ENCODE peak calls at places on chromosomes 2 and 18, in eight cellular contexts. One of them, this sample, is unnamed.

GRCh38 chr2:205217004-205217403 is 465.3 kb upstream of the NRP2 start:
- DNase-seq in stromal cell of bone marrow: no peak
- DNase-seq in LHCN-M2: no peak
- DNase-seq in stomach: no peak
- DNase-seq in AG08396: no peak
- DNase-seq in NCI-H510A treated with DMSO at 0.1 percent for 48 hours: no peak
- DNase-seq in pons: no peak
- DNase-seq in epithelial cell of proximal tubule: no peak
- DNase-seq in this sample: no peak

GRCh38 chr18:1177232-1177631 is 272.6 kb downstream of the ADCYAP1 start:
- DNase-seq in stromal cell of bone marrow: no peak
- DNase-seq in LHCN-M2: no peak
- DNase-seq in stomach: no peak
- DNase-seq in AG08396: no peak
- DNase-seq in NCI-H510A treated with DMSO at 0.1 percent for 48 hours: no peak
- DNase-seq in pons: no peak
- DNase-seq in epithelial cell of proximal tubule: no peak
- DNase-seq in this sample: no peak

GRCh38 chr2:100856732-100857131 is 36.8 kb downstream of the NPAS2 start:
- DNase-seq in stromal cell of bone marrow: no peak
- DNase-seq in LHCN-M2: no peak
- DNase-seq in stomach: no peak
- DNase-seq in AG08396: no peak
- DNase-seq in NCI-H510A treated with DMSO at 0.1 percent for 48 hours: no peak
- DNase-seq in pons: no peak
- DNase-seq in epithelial cell of proximal tubule: no peak
- DNase-seq in this sample: no peak

GRCh38 chr2:218999881-219000568 is 6.8 kb upstream of the CRYBA2 start:
- DNase-seq in stromal cell of bone marrow: no peak
- DNase-seq in LHCN-M2: no peak
- DNase-seq in stomach: no peak
- DNase-seq in AG08396: no peak
- DNase-seq in NCI-H510A treated with DMSO at 0.1 percent for 48 hours: peak; percentile 94
- DNase-seq in pons: no peak
- DNase-seq in epithelial cell of proximal tubule: no peak
- DNase-seq in this sample: peak; percentile 91

GRCh38 chr2:27952070-27952469 is 61.5 kb downstream of the BABAM2 start:
- DNase-seq in stromal cell of bone marrow: no peak
- DNase-seq in LHCN-M2: no peak
- DNase-seq in stomach: no peak
- DNase-seq in AG08396: no peak
- DNase-seq in NCI-H510A treated with DMSO at 0.1 percent for 48 hours: no peak
- DNase-seq in pons: no peak
- DNase-seq in epithelial cell of proximal tubule: no peak
- DNase-seq in this sample: no peak

GRCh38 chr2:150473767-150474166 is 13.7 kb downstream of the RND3 start:
- DNase-seq in stromal cell of bone marrow: no peak
- DNase-seq in LHCN-M2: no peak
- DNase-seq in stomach: no peak
- DNase-seq in AG08396: no peak
- DNase-seq in NCI-H510A treated with DMSO at 0.1 percent for 48 hours: no peak
- DNase-seq in pons: no peak
- DNase-seq in epithelial cell of proximal tubule: no peak
- DNase-seq in this sample: no peak

GRCh38 chr2:58571181-58571852 is 330.2 kb upstream of the FANCL start:
- DNase-seq in stromal cell of bone marrow: peak; percentile 41
- DNase-seq in LHCN-M2: peak; percentile 75
- DNase-seq in stomach: no peak
- DNase-seq in AG08396: peak; percentile 36
- DNase-seq in NCI-H510A treated with DMSO at 0.1 percent for 48 hours: peak; percentile 74
- DNase-seq in pons: peak; percentile 69
- DNase-seq in epithelial cell of proximal tubule: peak; percentile 33
- DNase-seq in this sample: peak; percentile 57

GRCh38 chr2:239551206-239551605 is 150.4 kb upstream of the HDAC4 start:
- DNase-seq in stromal cell of bone marrow: no peak
- DNase-seq in LHCN-M2: no peak
- DNase-seq in stomach: no peak
- DNase-seq in AG08396: no peak
- DNase-seq in NCI-H510A treated with DMSO at 0.1 percent for 48 hours: no peak
- DNase-seq in pons: no peak
- DNase-seq in epithelial cell of proximal tubule: no peak
- DNase-seq in this sample: no peak

GRCh38 chr2:120450196-120450820 is 104.4 kb downstream of the INHBB start:
- DNase-seq in stromal cell of bone marrow: no peak
- DNase-seq in LHCN-M2: no peak
- DNase-seq in stomach: no peak
- DNase-seq in AG08396: no peak
- DNase-seq in NCI-H510A treated with DMSO at 0.1 percent for 48 hours: no peak
- DNase-seq in pons: no peak
- DNase-seq in epithelial cell of proximal tubule: no peak
- DNase-seq in this sample: no peak

GRCh38 chr2:64698668-64699444 is 45.1 kb upstream of the SERTAD2 start:
- DNase-seq in stromal cell of bone marrow: peak; percentile 74
- DNase-seq in LHCN-M2: peak; percentile 87
- DNase-seq in stomach: no peak
- DNase-seq in AG08396: peak; percentile 73
- DNase-seq in NCI-H510A treated with DMSO at 0.1 percent for 48 hours: no peak
- DNase-seq in pons: no peak
- DNase-seq in epithelial cell of proximal tubule: peak; percentile 96
- DNase-seq in this sample: no peak

This sample was measured in NCI-H1105 treated with DMSO at 0.1 percent for 48 hours.